ENCODE peak calls at places on chromosomes 3 and 15, in five cellular contexts. One of them, this sample, is unnamed.

GRCh38 chr15:84009616-84010015 is 226.0 kb upstream of the GOLGA6L4 start:
- DNase-seq in fibroblast of mammary gland: no peak
- DNase-seq in cardiac fibroblast: no peak
- DNase-seq in A549: no peak
- DNase-seq in Caco-2: no peak
- DNase-seq in this sample: no peak

GRCh38 chr3:87145553-87145952 is 81.6 kb upstream of the CHMP2B start:
- DNase-seq in Caco-2: peak
- DNase-seq in fibroblast of mammary gland: peak
- DNase-seq in A549: no peak
- DNase-seq in cardiac fibroblast: peak
- DNase-seq in this sample: peak

GRCh38 chr15:101615986-101616848 is 36.0 kb downstream of the TM2D3 start:
- DNase-seq in Caco-2: peak
- DNase-seq in fibroblast of mammary gland: peak
- DNase-seq in A549: peak
- DNase-seq in cardiac fibroblast: peak
- DNase-seq in this sample: peak

GRCh38 chr3:50336452-50337174 is 4.0 kb downstream of the RASSF1 start:
- DNase-seq in cardiac fibroblast: peak
- DNase-seq in A549: peak
- DNase-seq in fibroblast of mammary gland: peak
- DNase-seq in Caco-2: no peak
- DNase-seq in this sample: peak

GRCh38 chr15:67177750-67178149 is 76.7 kb downstream of the AAGAB start:
- DNase-seq in fibroblast of mammary gland: peak
- DNase-seq in A549: no peak
- DNase-seq in Caco-2: no peak
- DNase-seq in cardiac fibroblast: peak
- DNase-seq in this sample: peak

GRCh38 chr3:58793052-58793451 is 126.5 kb upstream of the FAM3D start:
- DNase-seq in cardiac fibroblast: no peak
- DNase-seq in A549: no peak
- DNase-seq in Caco-2: no peak
- DNase-seq in fibroblast of mammary gland: no peak
- DNase-seq in this sample: no peak

GRCh38 chr3:189262746-189263145 is 91.0 kb downstream of the TPRG1 start:
- DNase-seq in A549: no peak
- DNase-seq in cardiac fibroblast: no peak
- DNase-seq in Caco-2: no peak
- DNase-seq in fibroblast of mammary gland: no peak
- DNase-seq in this sample: no peak

GRCh38 chr3:142318331-142318730 is 92.9 kb upstream of the GK5 start:
- DNase-seq in fibroblast of mammary gland: no peak
- DNase-seq in Caco-2: no peak
- DNase-seq in A549: no peak
- DNase-seq in cardiac fibroblast: no peak
- DNase-seq in this sample: peak

GRCh38 chr3:132399054-132399929 is 18.0 kb upstream of the DNAJC13 start:
- DNase-seq in fibroblast of mammary gland: peak
- DNase-seq in Caco-2: peak
- DNase-seq in cardiac fibroblast: peak
- DNase-seq in A549: peak
- DNase-seq in this sample: peak

GRCh38 chr3:97763586-97764148 is 891 bp upstream of the ARL6 start:
- DNase-seq in Caco-2: no peak
- DNase-seq in fibroblast of mammary gland: no peak
- DNase-seq in cardiac fibroblast: no peak
- DNase-seq in A549: peak
- DNase-seq in this sample: peak

GRCh38 chr15:94056314-94056713 is 175.0 kb upstream of the MCTP2 start:
- DNase-seq in fibroblast of mammary gland: peak
- DNase-seq in Caco-2: no peak
- DNase-seq in cardiac fibroblast: no peak
- DNase-seq in A549: no peak
- DNase-seq in this sample: peak

GRCh38 chr3:161263057-161263456 is 41.9 kb downstream of the NMD3 start:
- DNase-seq in fibroblast of mammary gland: peak
- DNase-seq in A549: no peak
- DNase-seq in cardiac fibroblast: peak
- DNase-seq in Caco-2: no peak
- DNase-seq in this sample: peak

GRCh38 chr3:113791381-113791780 is 44.5 kb downstream of the ATP6V1A start:
- DNase-seq in Caco-2: no peak
- DNase-seq in fibroblast of mammary gland: no peak
- DNase-seq in cardiac fibroblast: no peak
- DNase-seq in A549: no peak
- DNase-seq in this sample: peak

GRCh38 chr15:92120082-92120481 is 266.6 kb downstream of the SLCO3A1 start:
- DNase-seq in A549: no peak
- DNase-seq in Caco-2: no peak
- DNase-seq in fibroblast of mammary gland: peak
- DNase-seq in cardiac fibroblast: peak
- DNase-seq in this sample: no peak

GRCh38 chr3:102129774-102130608 is 280.7 kb downstream of the NFKBIZ start:
- DNase-seq in A549: peak
- DNase-seq in Caco-2: no peak
- DNase-seq in cardiac fibroblast: peak
- DNase-seq in fibroblast of mammary gland: peak
- DNase-seq in this sample: peak

GRCh38 chr15:51908312-51908711 is 63.3 kb downstream of the LEO1 start:
- DNase-seq in fibroblast of mammary gland: peak
- DNase-seq in cardiac fibroblast: no peak
- DNase-seq in Caco-2: no peak
- DNase-seq in A549: no peak
- DNase-seq in this sample: peak

DNA sequence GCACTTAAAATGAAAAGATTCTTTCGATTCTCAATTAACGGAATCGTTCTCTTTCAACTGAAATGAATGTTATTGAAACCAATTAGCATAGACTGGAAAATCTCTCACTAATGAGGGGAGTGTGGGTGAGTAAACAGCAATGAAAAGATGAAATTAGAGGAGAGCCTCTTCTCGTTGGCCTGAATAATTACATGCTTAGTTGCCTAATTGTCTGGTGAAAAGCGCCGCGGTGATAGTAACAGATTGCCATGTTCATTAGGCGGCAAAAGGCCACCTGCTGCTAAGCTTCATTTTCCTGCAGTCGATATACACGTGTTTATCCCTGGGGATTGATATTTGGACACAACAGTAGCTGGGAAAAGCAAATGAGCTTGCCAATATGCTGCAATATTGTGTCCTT is 185.4 kb downstream of the SHOX2 start:
- DNase-seq in Caco-2: no peak
- DNase-seq in fibroblast of mammary gland: no peak
- DNase-seq in A549: no peak
- DNase-seq in cardiac fibroblast: no peak
- DNase-seq in this sample: no peak
- H3K4me3 ChIP-seq in Caco-2: no peak
- H3K4me3 ChIP-seq in fibroblast of mammary gland: no peak
- H3K4me3 ChIP-seq in A549: no peak
- H3K4me3 ChIP-seq in cardiac fibroblast: no peak
- H3K4me3 ChIP-seq in this sample: no peak

DNA sequence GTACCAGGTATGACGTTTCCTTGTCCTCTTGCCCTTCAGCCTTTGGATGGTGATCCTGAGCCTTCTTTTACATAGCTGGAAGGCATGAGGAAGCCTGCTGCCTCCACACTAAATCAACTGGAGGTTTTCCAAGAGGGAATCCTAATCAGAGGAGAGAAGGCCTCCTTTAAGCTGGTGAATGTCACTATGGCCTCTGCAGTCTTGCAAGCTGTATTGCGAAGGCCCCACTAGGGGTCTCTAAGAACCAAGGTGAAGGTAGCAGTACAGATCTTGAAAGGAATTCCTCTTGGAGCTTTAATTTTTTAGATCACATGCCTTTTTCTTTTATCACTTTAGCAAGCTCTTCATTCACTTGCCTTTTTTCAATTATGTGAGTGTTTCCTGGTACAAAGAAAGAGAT is 119.2 kb downstream of the GHSR start:
- DNase-seq in Caco-2: no peak
- DNase-seq in A549: no peak
- DNase-seq in cardiac fibroblast: no peak
- DNase-seq in fibroblast of mammary gland: no peak
- DNase-seq in this sample: no peak
- TF ChIP-seq CTCF in Caco-2: no peak
- TF ChIP-seq CTCF in A549: no peak
- TF ChIP-seq CTCF in cardiac fibroblast: no peak
- TF ChIP-seq CTCF in fibroblast of mammary gland: no peak
- TF ChIP-seq CTCF in this sample: peak

DNA sequence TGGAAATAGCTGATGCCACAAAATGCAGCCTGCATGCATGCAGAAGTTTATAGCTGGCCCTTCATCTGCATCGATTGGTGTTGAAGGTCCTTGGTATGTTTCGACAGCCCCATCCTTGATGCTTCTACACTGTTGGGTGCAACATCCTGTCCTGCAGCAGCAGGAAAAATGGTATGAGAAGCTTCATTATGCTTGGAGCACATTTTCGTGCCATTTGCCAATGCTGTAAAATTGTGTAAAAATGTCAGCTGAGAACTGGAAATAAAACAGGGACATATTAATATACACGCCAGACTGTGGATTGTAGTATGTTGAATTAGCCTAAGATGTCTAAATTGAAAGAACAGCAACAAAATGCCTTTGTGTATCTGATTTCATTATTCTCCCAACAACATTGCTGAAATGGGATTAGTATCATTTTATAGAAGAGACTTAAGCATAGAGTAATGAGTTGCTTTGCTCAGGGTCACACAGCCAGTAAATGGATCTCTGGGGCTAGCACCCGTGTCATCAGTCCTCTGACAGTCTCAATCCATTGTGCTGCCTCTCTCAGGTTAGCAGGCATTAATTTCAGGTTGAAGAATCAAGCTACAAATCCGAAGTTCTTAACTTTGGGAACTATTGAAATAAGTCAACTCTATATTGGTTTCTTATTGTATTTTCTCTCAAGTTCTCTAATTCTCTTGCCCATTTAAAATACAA is 189.4 kb downstream of the MBNL1 start:
- DNase-seq in cardiac fibroblast: no peak
- DNase-seq in fibroblast of mammary gland: no peak
- DNase-seq in A549: no peak
- DNase-seq in Caco-2: no peak
- DNase-seq in this sample: no peak
- H3K4me3 ChIP-seq in cardiac fibroblast: no peak
- H3K4me3 ChIP-seq in fibroblast of mammary gland: no peak
- H3K4me3 ChIP-seq in A549: no peak
- H3K4me3 ChIP-seq in Caco-2: no peak
- H3K4me3 ChIP-seq in this sample: no peak

DNA sequence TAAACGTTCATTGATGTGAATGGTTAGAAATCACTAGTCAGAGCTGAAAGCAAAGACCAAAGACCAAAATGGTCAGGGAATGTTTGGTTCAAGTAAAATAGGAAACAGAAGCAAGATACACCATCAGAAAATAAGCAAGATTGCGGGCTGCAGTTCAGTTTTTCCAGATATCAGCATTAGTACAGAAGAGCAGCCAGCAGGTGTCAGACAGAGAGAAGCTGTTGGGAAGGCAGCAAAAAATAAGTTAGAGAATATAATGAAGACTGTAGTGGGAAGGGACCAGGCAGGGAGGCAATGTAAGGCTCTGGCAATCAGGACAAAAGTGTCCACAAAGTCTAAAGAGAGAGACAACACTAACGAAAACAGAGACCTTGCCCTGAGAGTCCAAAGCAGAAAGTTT is 639.4 kb upstream of the NAALADL2 start:
- DNase-seq in Caco-2: no peak
- DNase-seq in cardiac fibroblast: no peak
- DNase-seq in A549: no peak
- DNase-seq in fibroblast of mammary gland: no peak
- DNase-seq in this sample: no peak
- TF ChIP-seq CTCF in Caco-2: no peak
- TF ChIP-seq CTCF in cardiac fibroblast: no peak
- TF ChIP-seq CTCF in A549: no peak
- TF ChIP-seq CTCF in fibroblast of mammary gland: no peak
- TF ChIP-seq CTCF in this sample: no peak

DNA sequence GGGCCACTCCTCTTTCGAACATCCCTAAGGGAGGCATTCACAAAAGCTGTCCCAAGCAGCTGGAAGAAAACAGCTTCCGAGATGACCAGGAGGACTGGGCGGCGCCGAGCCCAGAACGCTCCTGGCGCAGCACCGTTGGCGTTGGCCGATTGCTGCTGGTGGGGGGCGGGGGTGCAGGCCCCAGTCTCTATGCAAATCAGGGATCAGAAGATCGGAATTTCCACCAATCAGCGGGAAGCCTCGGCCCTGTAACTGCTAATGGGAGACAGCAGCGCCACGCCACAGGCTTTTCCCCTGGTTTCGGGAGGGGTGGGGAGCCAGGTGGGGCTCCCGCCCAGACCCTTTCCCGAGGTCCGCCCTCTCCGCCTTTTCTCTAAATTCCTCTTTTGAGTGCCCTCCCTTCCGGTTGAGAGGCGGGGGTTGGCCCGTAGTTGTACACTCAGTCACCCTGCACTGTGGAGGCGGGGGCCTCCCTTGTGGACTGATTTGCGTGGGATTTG is 27.0 kb downstream of the HMCES start:
- DNase-seq in fibroblast of mammary gland: peak
- DNase-seq in A549: no peak
- DNase-seq in cardiac fibroblast: peak
- DNase-seq in Caco-2: no peak
- DNase-seq in this sample: peak
- H3K4me3 ChIP-seq in fibroblast of mammary gland: peak
- H3K4me3 ChIP-seq in A549: no peak
- H3K4me3 ChIP-seq in cardiac fibroblast: peak
- H3K4me3 ChIP-seq in Caco-2: no peak
- H3K4me3 ChIP-seq in this sample: peak

DNA sequence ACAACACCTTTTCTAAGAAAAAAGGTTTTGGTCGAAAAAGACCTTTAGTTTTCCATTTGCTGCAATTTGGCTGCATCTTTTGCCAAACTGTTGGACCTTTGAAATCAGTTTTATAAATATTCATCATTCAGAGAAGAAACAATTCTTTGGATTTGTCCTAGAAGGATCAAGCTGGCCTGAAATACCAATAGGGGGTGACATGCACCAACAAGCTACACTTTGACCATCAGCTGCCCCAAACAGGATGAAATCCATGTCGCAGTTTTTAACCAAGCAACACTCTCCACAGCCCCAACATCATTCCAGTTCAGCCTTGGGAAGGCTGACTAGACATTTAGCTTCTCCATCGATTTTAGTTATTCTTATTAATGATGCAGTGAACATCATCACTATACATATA is 9.8 kb downstream of the RPL15 start:
- DNase-seq in cardiac fibroblast: no peak
- DNase-seq in fibroblast of mammary gland: peak
- DNase-seq in A549: no peak
- DNase-seq in Caco-2: no peak
- DNase-seq in this sample: no peak
- TF ChIP-seq CTCF in cardiac fibroblast: no peak
- TF ChIP-seq CTCF in fibroblast of mammary gland: peak
- TF ChIP-seq CTCF in A549: peak
- TF ChIP-seq CTCF in Caco-2: no peak
- TF ChIP-seq CTCF in this sample: peak

GRCh38 chr3:32568953-32569352 is 1.7 kb downstream of the DYNC1LI1 start:
- DNase-seq in fibroblast of mammary gland: no peak
- DNase-seq in A549: no peak
- DNase-seq in Caco-2: no peak
- DNase-seq in cardiac fibroblast: no peak
- DNase-seq in this sample: no peak
- H3K4me3 ChIP-seq in fibroblast of mammary gland: peak
- H3K4me3 ChIP-seq in A549: peak
- H3K4me3 ChIP-seq in Caco-2: no peak
- H3K4me3 ChIP-seq in cardiac fibroblast: peak
- H3K4me3 ChIP-seq in this sample: peak

This sample was measured in choroid plexus epithelial cell.